ENCODE peak calls at places on chromosomes 6 and 20, in eight cellular contexts. T is A172; J is stimulated activated CD4-positive, alpha-beta T cell treated with anti-CD3 and anti-CD28 coated beads, Interleukin-15, amount 100 ng/mL, for 1 hour; V is activated T-cell treated with anti-CD3 and anti-CD28 coated beads, Interleukin-2, amount 50 U/mL, for 24 hours; D is effector memory CD4-positive, alpha-beta T cell; C is hepatocyte; H is DMS 273 treated with DMSO at 0.1 percent for 48 hours; E is hepatic stellate cell. Z is an unnamed sample.

GRCh38 chr20:24576447-24576846 is 107.0 kb downstream of the SYNDIG1 start:
- DNase-seq in T (no peak), J (no peak), V (no peak), D (no peak), C (no peak), H (no peak), E (no peak), Z (no peak)

GRCh38 chr6:80932364-80932763 is 820.1 kb downstream of the TENT5A start:
- DNase-seq in T (no peak), J (no peak), V (no peak), D (no peak), C (no peak), H (no peak), E (no peak), Z (peak; percentile 27)

GRCh38 chr6:158536891-158537798 is 22.7 kb upstream of the TMEM181 start:
- DNase-seq in T (no peak), J (no peak), V (peak; percentile 47), D (peak; percentile 4), C (peak; percentile 70), H (no peak), E (no peak), Z (peak; percentile 36)

GRCh38 chr6:35993150-35993549 is 31.3 kb downstream of the SLC26A8 start:
- DNase-seq in T (no peak), J (no peak), V (no peak), D (no peak), C (no peak), H (no peak), E (no peak), Z (no peak)

GRCh38 chr20:46928580-46929132 is 34.0 kb downstream of the EYA2 start:
- DNase-seq in T (no peak), J (no peak), V (no peak), D (no peak), C (no peak), H (no peak), E (no peak), Z (no peak)

GRCh38 chr20:18992418-18992817 is 178.8 kb downstream of the SCP2D1 start:
- DNase-seq in T (peak; percentile 21), J (no peak), V (no peak), D (no peak), C (peak; percentile 26), H (no peak), E (no peak), Z (no peak)

GRCh38 chr6:166469426-166469961 is 86.8 kb upstream of the MPC1 start:
- DNase-seq in T (no peak), J (no peak), V (no peak), D (no peak), C (no peak), H (no peak), E (no peak), Z (no peak)

GRCh38 chr6:118751072-118751471 is 99.7 kb upstream of the CEP85L start:
- DNase-seq in T (no peak), J (no peak), V (no peak), D (no peak), C (no peak), H (no peak), E (no peak), Z (no peak)

GRCh38 chr6:142374965-142375733 is 73.3 kb downstream of the ADGRG6 start:
- DNase-seq in T (peak; percentile 95), J (no peak), V (no peak), D (no peak), C (peak; percentile 68), H (no peak), E (peak; percentile 47), Z (peak; percentile 83)

GRCh38 chr6:42619963-42620362 is 56.1 kb downstream of the UBR2 start:
- DNase-seq in T (no peak), J (no peak), V (no peak), D (no peak), C (no peak), H (no peak), E (no peak), Z (no peak)

GRCh38 chr6:158715330-158716311 is 65.8 kb downstream of the SYTL3 start:
- DNase-seq in T (no peak), J (no peak), V (no peak), D (no peak), C (no peak), H (no peak), E (no peak), Z (peak; percentile 23)

GRCh38 chr20:59183751-59184150 is 20.1 kb downstream of the ZNF831 start:
- DNase-seq in T (no peak), J (no peak), V (no peak), D (no peak), C (no peak), H (no peak), E (no peak), Z (no peak)

GRCh38 chr6:166556336-166556735 is 30.1 kb downstream of the RAMACL start:
- DNase-seq in T (peak; percentile 65), J (no peak), V (no peak), D (no peak), C (no peak), H (no peak), E (no peak), Z (peak; percentile 29)

GRCh38 chr20:19741914-19742313 is 16.1 kb upstream of the RIN2 start:
- DNase-seq in T (no peak), J (no peak), V (no peak), D (no peak), C (no peak), H (no peak), E (no peak), Z (no peak)

GRCh38 chr6:28488916-28489365 is 26.7 kb downstream of the GPX6 start:
- DNase-seq in T (peak; percentile 83), J (no peak), V (peak; percentile 50), D (no peak), C (peak; percentile 71), H (peak; percentile 60), E (no peak), Z (peak; percentile 75)

GRCh38 chr20:13119583-13119982 is 101.5 kb upstream of the ISM1 start:
- DNase-seq in T (peak; percentile 63), J (no peak), V (peak; percentile 46), D (no peak), C (peak; percentile 79), H (peak; percentile 0), E (peak; percentile 8), Z (peak; percentile 65)

GRCh38 chr6:152575186-152575585 is 62.0 kb downstream of the SYNE1 start:
- DNase-seq in T (no peak), J (no peak), V (no peak), D (no peak), C (no peak), H (no peak), E (no peak), Z (no peak)

GRCh38 chr6:43271944-43272343 is 26.1 kb upstream of the SLC22A7 start:
- DNase-seq in T (no peak), J (no peak), V (no peak), D (no peak), C (no peak), H (no peak), E (no peak), Z (no peak)

GRCh38 chr20:53126185-53126584 is 154.0 kb downstream of the TSHZ2 start:
- DNase-seq in T (no peak), J (no peak), V (no peak), D (no peak), C (no peak), H (no peak), E (no peak), Z (no peak)

GRCh38 chr6:46051962-46052361 is 36.3 kb upstream of the CLIC5 start:
- DNase-seq in T (no peak), J (no peak), V (no peak), D (no peak), C (no peak), H (no peak), E (no peak), Z (peak; percentile 14)

GRCh38 chr6:39892490-39893129 is 41.7 kb downstream of the MOCS1 start:
- DNase-seq in T (peak; percentile 37), J (no peak), V (peak; percentile 33), D (no peak), C (peak; percentile 81), H (peak; percentile 5), E (peak; percentile 85), Z (peak; percentile 70)

GRCh38 chr6:85660181-85660611 is 17.5 kb upstream of the SYNCRIP start:
- DNase-seq in T (peak; percentile 83), J (no peak), V (no peak), D (no peak), C (peak; percentile 39), H (no peak), E (peak; percentile 85), Z (peak; percentile 93)

GRCh38 chr6:137693737-137694136 is 173.3 kb upstream of the TNFAIP3 start:
- DNase-seq in T (no peak), J (no peak), V (no peak), D (no peak), C (no peak), H (no peak), E (no peak), Z (no peak)

GRCh38 chr6:3912366-3913076 is 63.3 kb downstream of the FAM50B start:
- DNase-seq in T (peak; percentile 42), J (no peak), V (no peak), D (no peak), C (no peak), H (peak; percentile 51), E (peak; percentile 14), Z (no peak)

GRCh38 chr20:43442310-43442880 is 15.3 kb upstream of the SRSF6 start:
- DNase-seq in T (peak; percentile 25), J (no peak), V (no peak), D (no peak), C (peak; percentile 25), H (no peak), E (peak; percentile 43), Z (no peak)